ENCODE peak calls at places on chromosomes 11 and 22, in nine cellular contexts. B is upper lobe of left lung, S is uterus, Q is stomach, P is IMR-90, I is GM12892, U is NB4, L is body of pancreas, G is Peyer's patch. X is an unnamed sample.

GRCh38 chr22:37982938-37983859 is 1.2 kb downstream of the SOX10 start:
- DNase-seq in G (no peak), P (no peak), S (no peak), Q (no peak), L (no peak), U (no peak), I (no peak), B (no peak), X (peak)

GRCh38 chr11:3139086-3139440 is 26.0 kb downstream of the OSBPL5 start:
- DNase-seq in B (no peak), P (no peak), L (no peak), G (no peak), I (no peak), U (no peak), Q (no peak), S (no peak), X (no peak)

GRCh38 chr11:36509265-36509664 is 807 bp downstream of the TRAF6 start:
- DNase-seq in U (peak), S (no peak), I (no peak), B (no peak), Q (no peak), G (no peak), P (peak), L (no peak), X (peak)

GRCh38 chr22:48896766-48897637 is 930.7 kb downstream of the BRD1 start:
- DNase-seq in S (no peak), U (peak), I (no peak), G (no peak), B (peak), P (no peak), Q (peak), L (no peak), X (no peak)

GRCh38 chr22:19566599-19567382 is 42.6 kb upstream of the CLDN5 start:
- DNase-seq in G (no peak), Q (no peak), U (no peak), L (no peak), B (peak), I (no peak), S (peak), P (no peak), X (peak)

GRCh38 chr11:83990160-83990733 is 704.1 kb upstream of the CCDC90B start:
- DNase-seq in Q (no peak), B (no peak), S (no peak), L (no peak), I (no peak), G (no peak), U (no peak), P (no peak), X (peak)

GRCh38 chr11:32006799-32007388 is 84.0 kb upstream of the RCN1 start:
- DNase-seq in Q (no peak), I (peak), G (no peak), L (no peak), P (peak), S (no peak), B (no peak), U (peak), X (peak)

GRCh38 chr22:36103891-36104290 is 56.7 kb downstream of the APOL3 start:
- DNase-seq in U (no peak), Q (no peak), P (no peak), B (no peak), I (no peak), L (no peak), S (no peak), G (no peak), X (no peak)

GRCh38 chr22:41022470-41023298 is 69.7 kb upstream of the EP300 start:
- DNase-seq in P (peak), B (peak), G (peak), U (peak), I (peak), Q (peak), S (peak), L (peak), X (peak)

GRCh38 chr22:41021039-41021654 is 70.0 kb downstream of the RBX1 start:
- DNase-seq in G (peak), L (peak), U (peak), I (no peak), Q (no peak), B (peak), P (no peak), S (peak), X (peak)

GRCh38 chr22:41023299-41023623 is 69.1 kb upstream of the EP300 start:
- DNase-seq in S (no peak), B (no peak), U (no peak), G (no peak), P (no peak), Q (no peak), I (no peak), L (no peak), X (peak)

GRCh38 chr22:41021655-41022454 is 70.5 kb upstream of the EP300 start:
- DNase-seq in Q (peak), G (peak), L (peak), U (peak), B (peak), P (peak), I (peak), S (peak), X (peak)
- TF ChIP-seq POLR2A in Q (no peak), G (peak), L (peak), U (peak), B (no peak), P (no peak), I (peak), S (no peak), X (no peak)

GRCh38 chr11:96191752-96192151 is 151.2 kb downstream of the MAML2 start:
- DNase-seq in B (no peak), U (no peak), S (no peak), G (no peak), L (no peak), I (no peak), Q (no peak), P (peak), X (no peak)

GRCh38 chr11:96197801-96198465 is 145.1 kb downstream of the MAML2 start:
- DNase-seq in U (no peak), S (no peak), Q (no peak), G (no peak), P (no peak), L (no peak), B (no peak), I (no peak), X (no peak)

GRCh38 chr11:96197221-96197620 is 145.8 kb downstream of the MAML2 start:
- DNase-seq in P (no peak), S (no peak), L (no peak), Q (no peak), G (no peak), U (no peak), I (no peak), B (no peak), X (no peak)

GRCh38 chr11:96196074-96196787 is 146.8 kb downstream of the MAML2 start:
- DNase-seq in L (no peak), I (no peak), P (no peak), G (no peak), Q (no peak), S (no peak), B (no peak), U (no peak), X (no peak)

DNA sequence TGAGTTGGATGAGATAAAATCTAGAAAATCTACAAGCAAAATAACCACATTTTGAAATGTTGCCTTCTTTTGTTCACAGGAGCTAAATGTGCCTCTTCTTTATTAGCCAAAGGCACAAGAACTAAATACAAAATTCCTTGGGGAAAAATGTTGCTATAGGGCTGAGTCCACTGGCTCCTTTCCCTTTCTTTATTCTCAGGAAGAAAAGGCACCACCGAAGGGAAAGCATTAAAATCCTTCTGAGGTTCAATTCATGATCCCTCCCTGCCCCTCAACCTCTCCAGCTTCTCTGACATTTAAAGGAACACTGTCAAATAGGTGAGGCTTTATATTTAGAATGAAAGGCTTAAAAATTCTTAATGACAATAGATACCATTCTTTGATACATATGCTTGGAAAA is 148.4 kb downstream of the MAML2 start:
- DNase-seq in L (no peak), G (no peak), Q (no peak), I (no peak), B (no peak), S (no peak), P (no peak), U (no peak), X (no peak)
- TF ChIP-seq POLR2A in L (no peak), G (no peak), Q (no peak), I (no peak), B (no peak), S (no peak), P (no peak), U (no peak), X (no peak)

GRCh38 chr11:612961-613300 is 2.8 kb downstream of the IRF7 start:
- DNase-seq in Q (no peak), U (no peak), L (no peak), B (no peak), I (no peak), P (no peak), S (no peak), G (no peak), X (no peak)
- TF ChIP-seq POLR2A in Q (no peak), U (no peak), L (no peak), B (no peak), I (peak), P (no peak), S (no peak), G (no peak), X (no peak)

DNA sequence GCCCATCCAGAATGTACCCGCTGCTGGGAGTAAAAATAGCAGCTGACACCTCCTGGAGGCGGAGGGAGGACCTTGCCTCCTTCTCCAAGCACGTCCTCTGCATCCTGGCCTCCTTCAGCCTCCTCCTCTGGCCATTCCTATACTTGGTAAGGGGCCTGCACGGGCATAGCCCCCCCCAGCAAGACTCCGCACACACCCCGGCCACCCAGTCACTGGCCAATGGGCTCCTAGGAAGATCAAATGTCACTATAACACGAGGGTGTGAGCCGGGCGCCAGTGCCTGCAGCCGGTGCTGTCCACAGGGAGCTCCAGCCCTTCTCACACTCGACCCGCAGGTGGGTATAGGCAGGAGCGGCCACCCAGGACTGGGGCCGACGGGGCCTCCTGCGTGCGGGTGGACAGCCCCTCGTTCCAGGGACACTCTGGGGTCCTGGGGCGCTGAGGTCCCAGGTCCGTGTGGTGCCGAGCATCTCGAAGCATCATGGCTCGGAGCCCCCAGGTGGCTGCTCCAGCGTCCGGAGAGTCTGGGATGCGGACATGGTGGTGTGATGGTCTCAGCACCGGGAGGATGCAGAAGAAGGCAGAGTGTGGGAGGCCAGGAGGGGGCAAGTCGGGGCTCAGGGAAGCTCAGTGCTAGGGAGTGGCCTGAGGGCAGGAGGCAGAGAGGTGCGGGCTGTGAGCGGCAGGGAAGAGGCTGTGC is at the start of gene TNNT3:
- DNase-seq in U (no peak), S (no peak), L (no peak), G (no peak), P (no peak), I (peak), B (no peak), Q (no peak), X (no peak)
- TF ChIP-seq POLR2A in U (no peak), S (no peak), L (no peak), G (no peak), P (no peak), I (no peak), B (no peak), Q (no peak), X (no peak)

GRCh38 chr11:103805688-103806009 is 230.8 kb upstream of the DDI1 start:
- DNase-seq in U (no peak), S (no peak), P (no peak), I (no peak), B (no peak), G (no peak), Q (no peak), L (no peak), X (no peak)

GRCh38 chr11:103803062-103803461 is 233.4 kb upstream of the DDI1 start:
- DNase-seq in G (no peak), U (no peak), P (peak), L (no peak), Q (no peak), S (no peak), B (no peak), I (no peak), X (no peak)

GRCh38 chr11:103798456-103798855 is 238.0 kb upstream of the DDI1 start:
- DNase-seq in S (no peak), U (no peak), I (no peak), L (no peak), B (no peak), G (no peak), Q (no peak), P (peak), X (no peak)

GRCh38 chr11:103798029-103798428 is 238.4 kb upstream of the DDI1 start:
- DNase-seq in B (no peak), G (no peak), I (no peak), U (no peak), S (no peak), P (peak), L (no peak), Q (no peak), X (no peak)

GRCh38 chr11:103800406-103801114 is 235.9 kb upstream of the DDI1 start:
- DNase-seq in L (no peak), Q (no peak), I (no peak), U (no peak), S (no peak), B (no peak), P (no peak), G (no peak), X (peak)
- TF ChIP-seq POLR2A in L (no peak), Q (no peak), I (no peak), U (no peak), S (no peak), B (no peak), P (no peak), G (no peak), X (no peak)

DNA sequence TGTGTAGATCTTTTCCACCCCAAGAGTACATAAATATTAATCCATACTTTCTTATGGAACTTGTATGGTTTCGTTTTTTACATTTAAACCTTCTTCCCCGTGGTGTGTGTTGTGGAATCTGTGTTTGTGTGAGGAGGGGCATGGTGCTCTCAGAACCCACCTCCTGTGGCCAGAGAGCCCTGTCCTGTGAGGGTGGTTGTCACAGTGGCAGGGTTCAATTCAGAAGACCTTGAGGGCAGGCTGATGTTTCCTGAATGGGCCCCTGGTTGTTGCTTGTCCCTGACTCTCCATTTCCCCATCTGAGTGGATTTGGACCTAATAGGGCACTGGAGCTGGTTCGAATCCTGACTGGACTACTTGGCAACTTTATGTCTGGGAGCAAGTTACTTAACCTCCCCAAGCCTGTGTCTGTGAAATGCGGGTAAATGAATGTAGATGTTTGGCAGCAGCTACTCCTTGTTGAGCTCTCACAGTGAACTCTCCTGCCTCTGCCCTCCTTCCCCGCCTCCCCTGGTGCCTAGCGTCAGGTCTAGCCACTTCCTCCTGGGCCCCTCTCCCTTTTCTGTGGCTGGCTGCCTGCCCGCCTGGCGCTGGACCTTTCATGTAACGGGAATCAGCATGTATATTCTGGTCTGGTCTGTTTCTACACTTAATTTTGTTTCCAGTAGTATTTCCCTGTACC is 7.3 kb downstream of the NEAT1 start:
- DNase-seq in U (peak), Q (peak), P (peak), L (peak), S (peak), I (no peak), G (peak), B (peak), X (peak)
- TF ChIP-seq POLR2A in U (no peak), Q (no peak), P (peak), L (no peak), S (peak), I (peak), G (peak), B (no peak), X (no peak)

DNA sequence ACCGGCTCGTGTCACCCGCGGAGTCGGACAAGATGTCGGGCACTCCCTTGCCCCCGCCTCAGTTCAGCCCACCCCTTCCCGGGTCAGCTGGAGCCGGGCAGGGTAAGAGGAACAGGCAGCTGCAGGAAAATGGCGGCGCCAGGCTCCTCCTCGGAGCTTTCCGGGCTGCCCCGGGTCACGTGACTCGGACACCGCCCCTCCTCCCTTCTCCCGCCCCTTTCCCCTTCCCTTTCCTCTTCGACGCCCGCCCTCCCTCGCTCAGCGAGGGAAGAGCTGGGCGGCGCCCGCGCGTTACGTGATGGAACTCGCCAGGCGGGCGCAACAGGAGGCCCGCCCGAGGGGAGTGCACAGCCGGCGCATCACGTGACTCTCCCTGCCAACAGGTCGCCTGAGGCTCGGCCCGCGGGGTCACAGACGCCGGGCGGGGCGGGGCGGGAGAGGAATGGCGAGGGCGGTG is at the start of gene PICALM:
- DNase-seq in S (peak), I (peak), G (peak), B (peak), Q (peak), P (peak), L (peak), U (peak), X (peak)
- TF ChIP-seq POLR2A in S (peak), I (peak), G (peak), B (no peak), Q (no peak), P (peak), L (peak), U (peak), X (peak)

GRCh38 chr11:64764753-64765152 is 5.0 kb upstream of the PYGM start:
- DNase-seq in S (no peak), B (no peak), U (no peak), L (no peak), P (no peak), Q (no peak), G (no peak), I (no peak), X (no peak)

GRCh38 chr11:64762916-64763803 is 3.4 kb upstream of the PYGM start:
- DNase-seq in Q (peak), U (peak), L (no peak), P (peak), B (no peak), G (peak), I (no peak), S (no peak), X (no peak)

GRCh38 chr11:64763804-64764611 is 4.2 kb upstream of the PYGM start:
- DNase-seq in B (no peak), G (peak), Q (peak), I (no peak), L (no peak), S (no peak), P (no peak), U (peak), X (no peak)

GRCh38 chr11:64760759-64761417 is 1.1 kb upstream of the PYGM start:
- DNase-seq in U (no peak), I (no peak), P (no peak), L (no peak), B (no peak), G (no peak), Q (no peak), S (no peak), X (peak)

GRCh38 chr11:64762277-64762915 is 2.6 kb upstream of the PYGM start:
- DNase-seq in G (peak), P (no peak), U (peak), I (no peak), S (no peak), Q (peak), B (no peak), L (no peak), X (no peak)
- TF ChIP-seq POLR2A in G (no peak), P (no peak), U (peak), I (peak), S (no peak), Q (no peak), B (no peak), L (no peak), X (no peak)